ENCODE peak calls at places on chromosomes 1 and 21, in five cellular contexts. One of them, this sample, is unnamed. For H3K27me3, the result is how much of the 10 kb centered on the place peaks cover.

GRCh38 chr1:17075470-17076255 is 21.8 kb upstream of the SDHB start:
- DNase-seq in mesendoderm: peak
- DNase-seq in body of pancreas: no peak
- DNase-seq in CD4-positive, CD25-positive, alpha-beta regulatory T cell: no peak
- DNase-seq in AG04450: no peak
- DNase-seq in this sample: no peak

GRCh38 chr1:36612881-36613280 is 130.2 kb upstream of the CSF3R start:
- DNase-seq in AG04450: no peak
- DNase-seq in CD4-positive, CD25-positive, alpha-beta regulatory T cell: no peak
- DNase-seq in body of pancreas: no peak
- DNase-seq in mesendoderm: peak
- DNase-seq in this sample: no peak

GRCh38 chr1:161382214-161383019 is 14.7 kb upstream of the CFAP126 start:
- DNase-seq in mesendoderm: peak
- DNase-seq in AG04450: no peak
- DNase-seq in body of pancreas: no peak
- DNase-seq in CD4-positive, CD25-positive, alpha-beta regulatory T cell: no peak
- DNase-seq in this sample: no peak

GRCh38 chr1:246210751-246211150 is 296.3 kb downstream of the SMYD3 start:
- DNase-seq in body of pancreas: no peak
- DNase-seq in CD4-positive, CD25-positive, alpha-beta regulatory T cell: no peak
- DNase-seq in mesendoderm: peak
- DNase-seq in AG04450: no peak
- DNase-seq in this sample: no peak

GRCh38 chr21:46095106-46095719 is 2.7 kb upstream of the COL6A2 start:
- DNase-seq in mesendoderm: no peak
- DNase-seq in body of pancreas: no peak
- DNase-seq in AG04450: no peak
- DNase-seq in CD4-positive, CD25-positive, alpha-beta regulatory T cell: no peak
- DNase-seq in this sample: no peak

GRCh38 chr1:185239861-185240260 is 77.2 kb downstream of the IVNS1ABP start:
- DNase-seq in CD4-positive, CD25-positive, alpha-beta regulatory T cell: no peak
- DNase-seq in AG04450: no peak
- DNase-seq in body of pancreas: no peak
- DNase-seq in mesendoderm: no peak
- DNase-seq in this sample: no peak

GRCh38 chr1:96538883-96539282 is 182.7 kb upstream of the PTBP2 start:
- DNase-seq in mesendoderm: no peak
- DNase-seq in AG04450: peak
- DNase-seq in body of pancreas: no peak
- DNase-seq in CD4-positive, CD25-positive, alpha-beta regulatory T cell: no peak
- DNase-seq in this sample: no peak

GRCh38 chr1:7069888-7070287 is 284.6 kb downstream of the CAMTA1 start:
- DNase-seq in CD4-positive, CD25-positive, alpha-beta regulatory T cell: no peak
- DNase-seq in body of pancreas: no peak
- DNase-seq in AG04450: no peak
- DNase-seq in mesendoderm: peak
- DNase-seq in this sample: no peak

GRCh38 chr1:226355679-226356583 is 47.0 kb upstream of the LIN9 start:
- DNase-seq in body of pancreas: no peak
- DNase-seq in CD4-positive, CD25-positive, alpha-beta regulatory T cell: no peak
- DNase-seq in mesendoderm: no peak
- DNase-seq in AG04450: no peak
- DNase-seq in this sample: no peak

GRCh38 chr1:158180741-158181576 is at the start of gene CD1D:
- DNase-seq in mesendoderm: peak
- DNase-seq in CD4-positive, CD25-positive, alpha-beta regulatory T cell: no peak
- DNase-seq in AG04450: no peak
- DNase-seq in body of pancreas: no peak
- DNase-seq in this sample: no peak

DNA sequence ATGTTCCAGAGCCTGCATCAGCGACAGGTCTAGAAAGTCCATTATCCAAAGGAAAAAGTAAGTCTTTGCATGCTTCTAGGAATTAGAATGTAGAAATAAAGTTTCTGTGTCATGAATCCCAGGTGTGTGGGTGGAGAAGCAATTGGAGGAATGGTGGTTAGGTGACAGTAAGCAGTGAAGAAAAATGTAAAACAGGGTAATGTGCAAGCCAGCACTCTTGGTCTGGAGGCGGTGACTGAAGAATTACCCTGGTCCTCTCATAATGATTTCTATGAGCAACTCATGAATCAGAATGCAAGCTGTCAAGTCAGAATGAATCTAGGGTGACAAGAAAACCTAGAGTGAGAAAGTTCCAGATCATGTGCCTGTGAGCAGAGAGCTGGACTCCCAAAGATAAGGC is 33.6 kb downstream of the PLPPR4 start:
- DNase-seq in mesendoderm: no peak
- DNase-seq in CD4-positive, CD25-positive, alpha-beta regulatory T cell: no peak
- DNase-seq in body of pancreas: no peak
- DNase-seq in AG04450: no peak
- DNase-seq in this sample: no peak
- H3K4me3 ChIP-seq in mesendoderm: no peak
- H3K4me3 ChIP-seq in CD4-positive, CD25-positive, alpha-beta regulatory T cell: no peak
- H3K4me3 ChIP-seq in body of pancreas: no peak
- H3K4me3 ChIP-seq in AG04450: no peak
- H3K4me3 ChIP-seq in this sample: no peak

DNA sequence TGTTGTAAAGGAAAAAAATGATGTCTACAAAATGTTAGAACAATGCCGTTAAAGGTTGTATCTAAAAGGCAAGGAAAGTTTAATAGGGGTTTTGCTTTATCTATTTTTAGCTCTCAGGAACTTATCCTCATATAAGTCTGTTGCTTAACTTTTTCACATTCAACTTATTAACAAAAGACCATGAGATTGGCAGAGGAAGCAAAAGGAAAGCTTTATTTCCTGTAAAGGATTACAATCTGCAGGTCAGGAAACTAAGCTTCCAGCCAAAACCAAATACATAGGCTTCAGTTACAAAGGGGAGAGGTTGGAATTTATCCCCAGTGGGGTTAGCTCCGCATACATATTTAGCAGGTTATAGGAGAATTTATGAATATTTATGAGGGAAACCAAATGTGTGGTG is 58.7 kb upstream of the KIAA1614 start:
- DNase-seq in mesendoderm: peak
- DNase-seq in AG04450: no peak
- DNase-seq in CD4-positive, CD25-positive, alpha-beta regulatory T cell: no peak
- DNase-seq in body of pancreas: no peak
- DNase-seq in this sample: no peak
- H3K27me3 ChIP-seq in mesendoderm: under half
- H3K27me3 ChIP-seq in AG04450: under half
- H3K27me3 ChIP-seq in CD4-positive, CD25-positive, alpha-beta regulatory T cell: under half
- H3K27me3 ChIP-seq in body of pancreas: under half
- H3K27me3 ChIP-seq in this sample: under half

GRCh38 chr1:119160435-119160834 is 20.0 kb upstream of the WARS2 start:
- DNase-seq in AG04450: no peak
- DNase-seq in body of pancreas: no peak
- DNase-seq in CD4-positive, CD25-positive, alpha-beta regulatory T cell: no peak
- DNase-seq in mesendoderm: no peak
- DNase-seq in this sample: no peak
- H3K27ac ChIP-seq in AG04450: no peak
- H3K27ac ChIP-seq in body of pancreas: no peak
- H3K27ac ChIP-seq in CD4-positive, CD25-positive, alpha-beta regulatory T cell: no peak
- H3K27ac ChIP-seq in mesendoderm: no peak
- H3K27ac ChIP-seq in this sample: no peak

GRCh38 chr1:218156602-218157001 is 128.5 kb upstream of the RRP15 start:
- DNase-seq in CD4-positive, CD25-positive, alpha-beta regulatory T cell: no peak
- DNase-seq in AG04450: no peak
- DNase-seq in body of pancreas: no peak
- DNase-seq in mesendoderm: peak
- DNase-seq in this sample: no peak
- H3K4me3 ChIP-seq in CD4-positive, CD25-positive, alpha-beta regulatory T cell: no peak
- H3K4me3 ChIP-seq in AG04450: no peak
- H3K4me3 ChIP-seq in body of pancreas: no peak
- H3K4me3 ChIP-seq in mesendoderm: no peak
- H3K4me3 ChIP-seq in this sample: no peak

GRCh38 chr1:175904808-175905207 is 161.4 kb upstream of the TNR start:
- DNase-seq in mesendoderm: peak
- DNase-seq in AG04450: no peak
- DNase-seq in body of pancreas: no peak
- DNase-seq in CD4-positive, CD25-positive, alpha-beta regulatory T cell: no peak
- DNase-seq in this sample: no peak
- H3K27me3 ChIP-seq in mesendoderm: under half
- H3K27me3 ChIP-seq in AG04450: under half
- H3K27me3 ChIP-seq in body of pancreas: under half
- H3K27me3 ChIP-seq in CD4-positive, CD25-positive, alpha-beta regulatory T cell: under half
- H3K27me3 ChIP-seq in this sample: under half

DNA sequence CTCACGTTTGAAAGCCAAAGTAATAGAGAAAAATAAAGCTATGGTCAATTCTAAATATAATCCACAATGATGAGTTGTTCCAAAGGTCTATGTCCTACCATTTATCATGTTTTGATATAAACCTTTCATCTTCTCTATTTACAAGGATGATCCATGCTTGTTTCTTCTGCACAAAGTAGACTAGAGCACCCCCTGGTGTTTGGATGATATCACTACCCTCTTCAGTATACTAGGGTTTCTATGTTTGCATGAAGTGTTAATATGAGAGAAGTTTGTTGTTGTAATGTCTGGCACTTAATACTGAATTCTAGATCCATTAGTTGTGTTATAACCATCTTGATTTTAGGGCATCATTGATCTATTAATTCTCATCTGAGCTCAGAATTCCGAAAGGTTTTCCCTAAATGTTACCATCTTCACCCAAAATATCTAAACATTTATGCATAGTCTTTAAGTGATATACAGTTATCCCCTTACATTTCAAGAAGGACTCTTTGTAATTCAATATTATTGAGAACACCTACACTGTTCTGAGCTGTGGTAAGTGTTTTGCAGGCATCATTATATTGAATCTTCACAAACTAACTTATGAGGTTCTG is 21.1 kb downstream of the CLDN8 start:
- DNase-seq in AG04450: no peak
- DNase-seq in body of pancreas: no peak
- DNase-seq in CD4-positive, CD25-positive, alpha-beta regulatory T cell: no peak
- DNase-seq in mesendoderm: peak
- DNase-seq in this sample: no peak
- H3K27ac ChIP-seq in AG04450: no peak
- H3K27ac ChIP-seq in body of pancreas: no peak
- H3K27ac ChIP-seq in CD4-positive, CD25-positive, alpha-beta regulatory T cell: no peak
- H3K27ac ChIP-seq in mesendoderm: no peak
- H3K27ac ChIP-seq in this sample: no peak